ENCODE peak calls at places on chromosome 6, in four cellular contexts. One of them, this sample, is unnamed.

GRCh38 chr6:52403627-52404026 is 16.5 kb upstream of the EFHC1 start:
- DNase-seq in HepG2: no peak
- DNase-seq in K562: no peak
- DNase-seq in GM12878: no peak
- DNase-seq in this sample: no peak

GRCh38 chr6:18503187-18503586 is 116.0 kb downstream of the RNF144B start:
- DNase-seq in K562: no peak
- DNase-seq in HepG2: no peak
- DNase-seq in GM12878: no peak
- DNase-seq in this sample: no peak

GRCh38 chr6:135667694-135668455 is 170.3 kb upstream of the AHI1 start:
- DNase-seq in HepG2: no peak
- DNase-seq in K562: no peak
- DNase-seq in GM12878: no peak
- DNase-seq in this sample: peak; percentile 4

GRCh38 chr6:43267619-43268347 is 24.5 kb downstream of the TTBK1 start:
- DNase-seq in HepG2: peak; percentile 99
- DNase-seq in K562: peak; percentile 78
- DNase-seq in GM12878: no peak
- DNase-seq in this sample: no peak

GRCh38 chr6:37980222-37980595 is 160.7 kb downstream of the ZFAND3 start:
- DNase-seq in GM12878: no peak
- DNase-seq in HepG2: no peak
- DNase-seq in K562: no peak
- DNase-seq in this sample: no peak

GRCh38 chr6:11324453-11325023 is 92.1 kb upstream of the NEDD9 start:
- DNase-seq in K562: no peak
- DNase-seq in HepG2: no peak
- DNase-seq in GM12878: peak; percentile 61
- DNase-seq in this sample: no peak

GRCh38 chr6:161079566-161080262 is 88.1 kb downstream of the MAP3K4 start:
- DNase-seq in HepG2: no peak
- DNase-seq in GM12878: no peak
- DNase-seq in K562: peak; percentile 31
- DNase-seq in this sample: no peak

GRCh38 chr6:165098165-165098564 is 211.2 kb downstream of the C6orf118 start:
- DNase-seq in GM12878: no peak
- DNase-seq in K562: peak; percentile 23
- DNase-seq in HepG2: no peak
- DNase-seq in this sample: peak; percentile 28

GRCh38 chr6:37617073-37617472 is 80.6 kb downstream of the MDGA1 start:
- DNase-seq in K562: no peak
- DNase-seq in GM12878: no peak
- DNase-seq in HepG2: no peak
- DNase-seq in this sample: no peak

GRCh38 chr6:85360794-85361642 is 88.9 kb upstream of the NT5E start:
- DNase-seq in K562: no peak
- DNase-seq in GM12878: no peak
- DNase-seq in HepG2: peak; percentile 43
- DNase-seq in this sample: peak; percentile 53

GRCh38 chr6:35687658-35688604 is 784 bp downstream of the FKBP5 start:
- DNase-seq in K562: peak; percentile 84
- DNase-seq in HepG2: no peak
- DNase-seq in GM12878: peak; percentile 25
- DNase-seq in this sample: peak; percentile 22

GRCh38 chr6:170280689-170281045 is 10.2 kb downstream of the DLL1 start:
- DNase-seq in K562: no peak
- DNase-seq in GM12878: no peak
- DNase-seq in HepG2: no peak
- DNase-seq in this sample: no peak

GRCh38 chr6:49003348-49003747 is 459.7 kb downstream of the MMUT start:
- DNase-seq in GM12878: no peak
- DNase-seq in K562: no peak
- DNase-seq in HepG2: no peak
- DNase-seq in this sample: no peak

GRCh38 chr6:101818056-101818455 is 424.5 kb downstream of the GRIK2 start:
- DNase-seq in GM12878: no peak
- DNase-seq in K562: no peak
- DNase-seq in HepG2: no peak
- DNase-seq in this sample: no peak

GRCh38 chr6:84042603-84043002 is 9.0 kb downstream of the MRAP2 start:
- DNase-seq in K562: peak; percentile 40
- DNase-seq in GM12878: no peak
- DNase-seq in HepG2: no peak
- DNase-seq in this sample: no peak

GRCh38 chr6:47352169-47352568 is 42.5 kb upstream of the TNFRSF21 start:
- DNase-seq in GM12878: no peak
- DNase-seq in HepG2: peak; percentile 37
- DNase-seq in K562: peak; percentile 41
- DNase-seq in this sample: no peak

GRCh38 chr6:4164456-4164855 is 29.1 kb upstream of the ECI2 start:
- DNase-seq in K562: no peak
- DNase-seq in GM12878: no peak
- DNase-seq in HepG2: no peak
- DNase-seq in this sample: no peak

GRCh38 chr6:71404145-71404966 is 115.7 kb downstream of the OGFRL1 start:
- DNase-seq in GM12878: no peak
- DNase-seq in HepG2: peak; percentile 79
- DNase-seq in K562: no peak
- DNase-seq in this sample: no peak

GRCh38 chr6:12288844-12289654 is 1.1 kb upstream of the EDN1 start:
- DNase-seq in HepG2: peak; percentile 18
- DNase-seq in K562: peak; percentile 68
- DNase-seq in GM12878: peak; percentile 62
- DNase-seq in this sample: peak; percentile 61

GRCh38 chr6:140623498-140623897 is 1249.0 kb upstream of the CITED2 start:
- DNase-seq in K562: no peak
- DNase-seq in GM12878: no peak
- DNase-seq in HepG2: no peak
- DNase-seq in this sample: no peak

GRCh38 chr6:166078294-166078693 is 89.4 kb downstream of the TBXT start:
- DNase-seq in K562: no peak
- DNase-seq in HepG2: no peak
- DNase-seq in GM12878: no peak
- DNase-seq in this sample: no peak

GRCh38 chr6:8821921-8822512 is 386.7 kb upstream of the SLC35B3 start:
- DNase-seq in HepG2: no peak
- DNase-seq in GM12878: no peak
- DNase-seq in K562: no peak
- DNase-seq in this sample: no peak

GRCh38 chr6:29834564-29835436 is 7.2 kb downstream of the HLA-G start:
- DNase-seq in HepG2: no peak
- DNase-seq in K562: peak; percentile 42
- DNase-seq in GM12878: no peak
- DNase-seq in this sample: no peak

GRCh38 chr6:71324179-71324791 is 35.7 kb downstream of the OGFRL1 start:
- DNase-seq in HepG2: no peak
- DNase-seq in K562: no peak
- DNase-seq in GM12878: no peak
- DNase-seq in this sample: no peak

GRCh38 chr6:37072526-37072925 is 67.1 kb downstream of the FGD2 start:
- DNase-seq in K562: no peak
- DNase-seq in GM12878: no peak
- DNase-seq in HepG2: no peak
- DNase-seq in this sample: no peak

GRCh38 chr6:95230071-95230740 is 347.1 kb upstream of the MANEA start:
- DNase-seq in K562: no peak
- DNase-seq in GM12878: no peak
- DNase-seq in HepG2: no peak
- DNase-seq in this sample: no peak

GRCh38 chr6:7200598-7201443 is 93.1 kb downstream of the RREB1 start:
- DNase-seq in K562: peak; percentile 59
- DNase-seq in HepG2: peak; percentile 89
- DNase-seq in GM12878: no peak
- DNase-seq in this sample: no peak

GRCh38 chr6:170089937-170090335 is 200.9 kb downstream of the DLL1 start:
- DNase-seq in GM12878: no peak
- DNase-seq in HepG2: no peak
- DNase-seq in K562: no peak
- DNase-seq in this sample: no peak

GRCh38 chr6:108564178-108564577 is 3.5 kb downstream of the FOXO3 start:
- DNase-seq in K562: no peak
- DNase-seq in HepG2: no peak
- DNase-seq in GM12878: no peak
- DNase-seq in this sample: no peak

GRCh38 chr6:24872769-24873168 is 63.0 kb downstream of the RIPOR2 start:
- DNase-seq in K562: no peak
- DNase-seq in GM12878: no peak
- DNase-seq in HepG2: no peak
- DNase-seq in this sample: no peak

GRCh38 chr6:53066874-53067273 is 1.7 kb downstream of the FBXO9 start:
- DNase-seq in GM12878: no peak
- DNase-seq in HepG2: no peak
- DNase-seq in K562: no peak
- DNase-seq in this sample: no peak

GRCh38 chr6:27495386-27496135 is 22.7 kb upstream of the ZNF184 start:
- DNase-seq in HepG2: peak; percentile 80
- DNase-seq in K562: peak; percentile 94
- DNase-seq in GM12878: peak; percentile 64
- DNase-seq in this sample: peak; percentile 70

GRCh38 chr6:3751730-3752537 is 421 bp upstream of the PXDC1 start:
- DNase-seq in HepG2: peak; percentile 87
- DNase-seq in K562: peak; percentile 53
- DNase-seq in GM12878: no peak
- DNase-seq in this sample: peak; percentile 81

GRCh38 chr6:6616670-6617069 is 28.1 kb downstream of the LY86 start:
- DNase-seq in GM12878: no peak
- DNase-seq in K562: no peak
- DNase-seq in HepG2: no peak
- DNase-seq in this sample: no peak

GRCh38 chr6:43575105-43575771 is 600 bp downstream of the XPO5 start:
- DNase-seq in HepG2: peak; percentile 40
- DNase-seq in GM12878: no peak
- DNase-seq in K562: peak; percentile 66
- DNase-seq in this sample: no peak

GRCh38 chr6:39083111-39083702 is 31.8 kb downstream of the SAYSD1 start:
- DNase-seq in GM12878: no peak
- DNase-seq in HepG2: no peak
- DNase-seq in K562: no peak
- DNase-seq in this sample: no peak

GRCh38 chr6:121597654-121598053 is 162.2 kb downstream of the GJA1 start:
- DNase-seq in GM12878: no peak
- DNase-seq in K562: no peak
- DNase-seq in HepG2: no peak
- DNase-seq in this sample: no peak

GRCh38 chr6:3222506-3223038 is 4.9 kb downstream of the TUBB2B start:
- DNase-seq in HepG2: no peak
- DNase-seq in GM12878: no peak
- DNase-seq in K562: no peak
- DNase-seq in this sample: no peak

GRCh38 chr6:129903082-129903481 is 42.0 kb upstream of the TMEM244 start:
- DNase-seq in GM12878: no peak
- DNase-seq in K562: no peak
- DNase-seq in HepG2: no peak
- DNase-seq in this sample: no peak

GRCh38 chr6:13710552-13711383 is 867 bp downstream of the RANBP9 start:
- DNase-seq in GM12878: no peak
- DNase-seq in K562: peak; percentile 74
- DNase-seq in HepG2: peak; percentile 67
- DNase-seq in this sample: no peak
- TF ChIP-seq BHLHE40 in GM12878: no peak
- TF ChIP-seq BHLHE40 in K562: no peak
- TF ChIP-seq BHLHE40 in HepG2: no peak
- TF ChIP-seq BHLHE40 in this sample: no peak

GRCh38 chr6:150288456-150288855 is 80.4 kb upstream of the IYD start:
- DNase-seq in GM12878: no peak
- DNase-seq in K562: no peak
- DNase-seq in HepG2: no peak
- DNase-seq in this sample: no peak
- TF ChIP-seq MAX in GM12878: no peak
- TF ChIP-seq MAX in K562: no peak
- TF ChIP-seq MAX in HepG2: no peak
- TF ChIP-seq MAX in this sample: no peak

GRCh38 chr6:41440958-41441357 is 105.2 kb upstream of the FOXP4 start:
- DNase-seq in K562: no peak
- DNase-seq in HepG2: no peak
- DNase-seq in GM12878: no peak
- DNase-seq in this sample: no peak

GRCh38 chr6:41441598-41442205 is 104.5 kb upstream of the FOXP4 start:
- DNase-seq in K562: no peak
- DNase-seq in GM12878: no peak
- DNase-seq in HepG2: no peak
- DNase-seq in this sample: no peak

GRCh38 chr6:41439524-41440418 is 104.4 kb downstream of the NCR2 start:
- DNase-seq in GM12878: peak; percentile 67
- DNase-seq in HepG2: no peak
- DNase-seq in K562: no peak
- DNase-seq in this sample: no peak

GRCh38 chr6:41437604-41438003 is 102.2 kb downstream of the NCR2 start:
- DNase-seq in HepG2: no peak
- DNase-seq in GM12878: no peak
- DNase-seq in K562: no peak
- DNase-seq in this sample: no peak

GRCh38 chr6:41438746-41439145 is 103.3 kb downstream of the NCR2 start:
- DNase-seq in GM12878: no peak
- DNase-seq in HepG2: no peak
- DNase-seq in K562: no peak
- DNase-seq in this sample: no peak
- TF ChIP-seq RAD21 in GM12878: no peak
- TF ChIP-seq RAD21 in HepG2: no peak
- TF ChIP-seq RAD21 in K562: no peak
- TF ChIP-seq RAD21 in this sample: no peak

DNA sequence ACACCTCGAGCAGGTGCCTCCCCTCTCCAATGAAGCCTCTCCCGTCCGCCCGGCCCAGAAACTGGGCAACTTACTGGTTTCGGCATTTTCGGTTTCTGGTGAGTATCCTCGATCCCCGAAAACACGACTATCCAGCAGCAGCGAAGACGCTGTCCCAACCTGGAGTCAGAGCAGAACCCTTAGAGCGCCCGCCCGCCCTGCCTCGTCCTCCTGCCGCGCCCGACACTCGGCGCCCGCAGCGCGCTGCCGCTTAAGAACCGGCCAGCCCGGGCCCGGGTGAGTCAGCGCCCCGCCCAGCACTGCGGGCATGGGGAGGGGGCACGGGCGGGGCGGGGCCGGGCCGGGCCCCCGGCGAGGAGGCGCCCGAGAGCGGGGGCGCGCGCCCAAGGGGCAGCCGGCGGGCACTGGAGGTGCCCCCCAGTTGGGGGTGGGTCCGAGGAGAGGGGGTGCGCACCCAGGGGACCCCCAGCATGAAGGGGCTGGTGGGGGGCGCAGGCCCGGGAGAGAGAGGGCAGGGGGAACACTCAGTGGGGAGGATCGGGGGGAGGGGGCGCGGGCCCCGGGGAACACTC is 1.1 kb downstream of the EZR start:
- DNase-seq in HepG2: peak; percentile 55
- DNase-seq in GM12878: no peak
- DNase-seq in K562: peak; percentile 85
- DNase-seq in this sample: peak; percentile 76
- TF ChIP-seq BHLHE40 in HepG2: peak; percentile 37
- TF ChIP-seq BHLHE40 in GM12878: peak; percentile 79
- TF ChIP-seq BHLHE40 in K562: peak; percentile 48
- TF ChIP-seq BHLHE40 in this sample: no peak

This sample was measured in A549.